ENCODE peak calls at places on chromosomes 5 and 9, in six cellular contexts. A, C, X, D, N and J are unnamed samples.

GRCh38 chr5:24053731-24054130 is 546.3 kb downstream of the PRDM9 start:
- DNase-seq in X (no peak), N (no peak), A (no peak), D (no peak), C (no peak), J (no peak)

GRCh38 chr9:77883846-77884771 is 147.5 kb downstream of the GNAQ start:
- DNase-seq in A (peak), N (no peak), C (no peak), X (no peak), D (no peak), J (no peak)

GRCh38 chr5:11000517-11001353 is 239.7 kb upstream of the DAP start:
- DNase-seq in X (no peak), N (no peak), A (no peak), C (no peak), D (no peak), J (no peak)

GRCh38 chr9:79028101-79028500 is 543.7 kb upstream of the TLE4 start:
- DNase-seq in C (no peak), N (no peak), D (no peak), A (peak), X (no peak), J (no peak)

GRCh38 chr5:107522456-107522855 is 148.3 kb downstream of the EFNA5 start:
- DNase-seq in N (no peak), A (no peak), C (no peak), X (no peak), D (no peak), J (no peak)

GRCh38 chr5:67265951-67266350 is 69.4 kb upstream of the CD180 start:
- DNase-seq in X (no peak), C (no peak), N (no peak), A (peak), D (no peak), J (no peak)

GRCh38 chr5:124658867-124659557 is 87.4 kb downstream of the ZNF608 start:
- DNase-seq in N (no peak), C (no peak), X (no peak), D (no peak), A (no peak), J (no peak)

GRCh38 chr9:32966036-32966435 is 35.4 kb downstream of the APTX start:
- DNase-seq in D (no peak), N (no peak), C (no peak), X (no peak), A (no peak), J (no peak)

GRCh38 chr5:167820266-167820988 is 471.0 kb upstream of the WWC1 start:
- DNase-seq in A (no peak), C (no peak), X (no peak), N (no peak), D (no peak), J (no peak)

GRCh38 chr9:128390813-128391711 is 19.9 kb downstream of the URM1 start:
- DNase-seq in C (no peak), N (no peak), D (no peak), X (no peak), A (no peak), J (no peak)

GRCh38 chr9:125987420-125987819 is 240.2 kb downstream of the PBX3 start:
- DNase-seq in N (no peak), C (no peak), A (no peak), X (no peak), D (no peak), J (no peak)

GRCh38 chr5:147968855-147969254 is 62.5 kb upstream of the C5orf46 start:
- DNase-seq in X (no peak), C (no peak), D (no peak), N (no peak), A (peak), J (no peak)

GRCh38 chr5:146345578-146346366 is 7.1 kb downstream of the POU4F3 start:
- DNase-seq in A (no peak), D (no peak), C (no peak), N (no peak), X (no peak), J (no peak)

GRCh38 chr9:19379283-19379682 is 753 bp downstream of the RPS6 start:
- DNase-seq in D (no peak), C (no peak), A (no peak), X (no peak), N (peak), J (no peak)

GRCh38 chr9:133791735-133792649 is 53.8 kb upstream of the SARDH start:
- DNase-seq in D (no peak), A (no peak), N (no peak), C (no peak), X (no peak), J (no peak)

GRCh38 chr5:135203593-135204036 is 169.6 kb upstream of the PITX1 start:
- DNase-seq in C (no peak), D (no peak), X (peak), A (no peak), N (no peak), J (no peak)

GRCh38 chr9:35954942-35955546 is 2.9 kb downstream of the OR2S2 start:
- DNase-seq in C (peak), N (peak), A (peak), D (peak), X (peak), J (peak)

GRCh38 chr5:180143656-180144364 is 65.2 kb downstream of the RASGEF1C start:
- DNase-seq in X (no peak), D (no peak), N (no peak), A (no peak), C (no peak), J (no peak)

GRCh38 chr5:773517-774264 is 10.8 kb downstream of the ZDHHC11B start:
- DNase-seq in N (no peak), C (no peak), X (no peak), D (peak), A (no peak), J (peak)

GRCh38 chr9:76516350-76516749 is 57.4 kb downstream of the GCNT1 start:
- DNase-seq in C (no peak), D (no peak), N (peak), A (peak), X (no peak), J (peak)

GRCh38 chr9:134458111-134458845 is 132.0 kb downstream of the RXRA start:
- DNase-seq in A (peak), D (no peak), X (no peak), C (no peak), N (no peak), J (no peak)

GRCh38 chr5:78545406-78545805 is 103.2 kb downstream of the LHFPL2 start:
- DNase-seq in D (no peak), X (no peak), N (no peak), C (no peak), A (no peak), J (no peak)

GRCh38 chr9:21412109-21412508 is 3.2 kb downstream of the IFNA8 start:
- DNase-seq in C (no peak), X (no peak), D (no peak), N (no peak), A (no peak), J (no peak)

GRCh38 chr9:130263601-130264413 is 1.8 kb upstream of the HMCN2 start:
- DNase-seq in N (no peak), D (no peak), C (no peak), A (no peak), X (no peak), J (no peak)

GRCh38 chr9:91948423-91949292 is 1.4 kb downstream of the ROR2 start:
- DNase-seq in C (peak), N (peak), D (peak), X (peak), A (peak), J (peak)

GRCh38 chr9:129253820-129254381 is 75.8 kb upstream of the IER5L start:
- DNase-seq in N (peak), X (no peak), D (no peak), A (no peak), C (peak), J (peak)

GRCh38 chr9:115146581-115147021 is 28.6 kb upstream of the TNC start:
- DNase-seq in X (no peak), N (no peak), A (peak), D (no peak), C (no peak), J (no peak)

GRCh38 chr5:55407059-55407684 is 99.4 kb downstream of the MTREX start:
- DNase-seq in N (peak), X (peak), D (no peak), C (no peak), A (peak), J (peak)

GRCh38 chr5:143133721-143134120 is 269.8 kb downstream of the NR3C1 start:
- DNase-seq in X (no peak), A (no peak), C (no peak), N (no peak), D (no peak), J (no peak)

GRCh38 chr9:126471084-126471611 is 142.6 kb upstream of the LMX1B start:
- DNase-seq in N (no peak), D (peak), X (peak), A (peak), C (peak), J (peak)

GRCh38 chr9:90855208-90856000 is 53.8 kb downstream of the SYK start:
- DNase-seq in C (no peak), D (no peak), A (no peak), X (no peak), N (no peak), J (no peak)

GRCh38 chr9:134616341-134616740 is 25.3 kb upstream of the COL5A1 start:
- DNase-seq in A (no peak), X (no peak), D (no peak), N (no peak), C (no peak), J (no peak)

GRCh38 chr9:91712811-91713210 is 237.2 kb downstream of the ROR2 start:
- DNase-seq in A (no peak), X (no peak), C (no peak), N (no peak), D (no peak), J (no peak)

GRCh38 chr5:115810776-115811175 is 5.7 kb downstream of the CDO1 start:
- DNase-seq in C (no peak), D (no peak), A (peak), X (no peak), N (no peak), J (no peak)

GRCh38 chr5:140713562-140714094 is 13.4 kb downstream of the ZMAT2 start:
- DNase-seq in A (no peak), N (no peak), D (no peak), X (no peak), C (no peak), J (no peak)

DNA sequence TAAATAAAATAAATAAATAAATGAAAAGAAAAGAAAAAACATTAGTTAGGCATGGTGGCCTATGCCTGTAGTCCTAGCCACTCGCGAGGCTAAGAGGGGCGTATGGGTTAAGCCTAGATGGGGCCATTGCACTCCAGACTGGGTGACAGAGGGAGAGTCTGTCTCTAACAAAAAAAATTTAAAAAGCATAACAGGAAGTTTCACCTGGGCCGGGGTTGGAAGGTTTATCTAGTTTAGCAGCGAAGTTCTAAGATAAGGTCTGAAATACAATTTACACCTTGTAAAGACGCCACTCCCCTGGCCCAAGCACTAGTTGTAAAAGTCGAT is 18.0 kb downstream of the ZMAT2 start:
- DNase-seq in D (no peak), X (no peak), C (no peak), N (no peak), A (no peak), J (no peak)
- H3K4me3 ChIP-seq in D (no peak), X (no peak), C (no peak), N (no peak), A (no peak), J (no peak)

DNA sequence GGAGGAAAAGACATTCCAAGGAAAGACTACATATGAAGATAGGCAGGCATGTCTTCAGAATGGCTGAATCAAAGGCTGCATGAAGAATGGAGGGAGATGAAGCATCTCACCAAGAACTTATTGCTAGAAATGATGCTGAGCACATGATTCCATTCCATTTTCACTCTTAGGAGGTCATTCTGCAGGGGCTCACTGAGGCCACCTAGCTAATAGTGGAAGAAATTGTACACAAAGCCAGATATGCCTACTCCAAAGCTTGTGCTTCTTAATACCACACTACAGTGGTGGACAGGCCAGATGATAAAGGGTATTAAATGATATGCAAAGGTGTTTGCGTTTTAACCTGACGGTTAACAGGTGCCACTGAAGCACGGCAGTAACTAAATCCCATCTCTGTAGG is 14.7 kb downstream of the NDUFA8 start:
- DNase-seq in X (peak), N (no peak), A (peak), D (no peak), C (no peak), J (no peak)
- TF ChIP-seq CTCF in X (peak), N (peak), A (no peak), D (no peak), C (no peak), J (no peak)

GRCh38 chr9:2833096-2833495 is 10.8 kb downstream of the PUM3 start:
- DNase-seq in X (no peak), D (no peak), N (no peak), A (no peak), C (no peak), J (no peak)

GRCh38 chr9:2838984-2839367 is 4.9 kb downstream of the PUM3 start:
- DNase-seq in C (no peak), N (no peak), A (peak), X (no peak), D (no peak), J (no peak)

GRCh38 chr9:2838356-2838983 is 5.4 kb downstream of the PUM3 start:
- DNase-seq in X (no peak), N (no peak), A (peak), C (no peak), D (no peak), J (no peak)

GRCh38 chr9:2837915-2838314 is 6.0 kb downstream of the PUM3 start:
- DNase-seq in A (peak), N (no peak), X (no peak), D (no peak), C (no peak), J (no peak)
- H3K4me3 ChIP-seq in A (peak), N (no peak), X (no peak), D (no peak), C (peak), J (no peak)

GRCh38 chr9:113616716-113617496 is 153.4 kb downstream of the RGS3 start:
- DNase-seq in C (no peak), D (no peak), X (no peak), A (no peak), N (no peak), J (no peak)

GRCh38 chr9:113614843-113615648 is 151.5 kb downstream of the RGS3 start:
- DNase-seq in D (no peak), X (no peak), C (peak), A (peak), N (no peak), J (peak)

GRCh38 chr9:113613815-113614413 is 150.4 kb downstream of the RGS3 start:
- DNase-seq in C (no peak), X (no peak), A (no peak), D (no peak), N (no peak), J (no peak)

GRCh38 chr9:113617550-113617949 is 154.0 kb downstream of the RGS3 start:
- DNase-seq in X (no peak), D (no peak), A (no peak), C (no peak), N (no peak), J (no peak)

GRCh38 chr9:113616116-113616515 is 152.6 kb downstream of the RGS3 start:
- DNase-seq in X (no peak), D (no peak), N (no peak), C (no peak), A (no peak), J (no peak)
- TF ChIP-seq CTCF in X (no peak), D (no peak), N (no peak), C (no peak), A (no peak), J (no peak)

DNA sequence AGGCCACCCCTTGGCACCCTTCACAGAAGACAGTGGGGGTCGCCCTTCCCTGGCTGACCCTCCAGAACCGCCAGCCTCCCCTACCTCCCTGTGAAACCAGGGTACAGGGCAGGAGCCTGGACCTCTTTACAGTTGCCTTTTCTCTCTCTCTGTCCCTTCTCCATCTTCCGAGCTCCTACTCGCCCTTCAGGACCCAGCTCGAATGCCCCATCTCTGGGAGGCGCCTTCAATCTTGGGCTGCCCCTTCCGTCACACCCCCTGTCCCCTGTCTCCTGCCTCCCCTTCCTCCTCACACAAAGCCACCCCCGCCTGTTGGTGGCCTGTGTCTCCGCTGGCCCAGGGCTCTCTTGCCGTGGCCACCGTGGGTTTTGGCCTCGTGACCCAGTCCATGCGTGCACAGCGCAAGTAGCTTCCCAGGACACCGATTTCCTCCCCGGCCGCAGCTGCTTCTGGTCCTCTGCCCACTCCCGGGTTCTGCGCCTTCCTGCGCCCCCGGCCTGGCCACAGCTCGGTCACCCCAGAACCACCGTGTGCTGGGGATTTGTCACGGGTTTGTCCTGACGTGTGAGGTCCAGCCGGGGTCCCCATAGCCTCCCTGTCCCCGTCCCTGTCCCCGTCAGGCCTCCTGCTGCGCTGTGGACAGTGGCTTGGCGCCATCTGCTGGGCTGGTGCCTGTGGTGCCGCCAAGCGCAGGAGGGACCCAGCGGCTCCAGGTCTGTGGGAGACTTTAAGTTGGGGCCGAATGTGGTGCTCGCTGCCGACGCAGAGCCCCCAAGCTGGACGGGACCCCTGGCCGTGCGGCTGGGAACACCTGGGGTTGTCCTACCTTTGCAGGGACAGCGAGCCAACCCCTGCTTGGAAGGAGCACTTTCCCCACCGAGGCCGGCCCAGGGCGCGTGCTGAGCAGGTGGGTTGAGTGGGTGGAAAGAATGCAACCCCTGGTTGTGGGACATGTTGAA is 4.0 kb upstream of the TMEM250 start:
- DNase-seq in A (peak), D (peak), N (peak), C (peak), X (peak), J (peak)
- H3K4me3 ChIP-seq in A (no peak), D (no peak), N (no peak), C (no peak), X (no peak), J (no peak)

GRCh38 chr9:118223111-118223510 is 518.9 kb downstream of the TLR4 start:
- DNase-seq in C (no peak), A (no peak), N (no peak), D (no peak), X (no peak), J (no peak)

GRCh38 chr9:118222375-118222774 is 518.2 kb downstream of the TLR4 start:
- DNase-seq in D (no peak), A (no peak), N (peak), C (no peak), X (no peak), J (no peak)
- TF ChIP-seq CTCF in D (no peak), A (no peak), N (no peak), C (no peak), X (no peak), J (no peak)

GRCh38 chr9:712643-713042 is 128.9 kb upstream of the DMRT1 start:
- DNase-seq in X (no peak), N (no peak), D (no peak), A (no peak), C (no peak), J (no peak)

GRCh38 chr9:713046-713445 is 128.5 kb upstream of the DMRT1 start:
- DNase-seq in C (no peak), A (no peak), N (no peak), D (no peak), X (no peak), J (no peak)

GRCh38 chr9:715743-716400 is 125.6 kb upstream of the DMRT1 start:
- DNase-seq in C (no peak), A (peak), D (no peak), X (no peak), N (no peak), J (no peak)

GRCh38 chr9:715310-715709 is 126.2 kb upstream of the DMRT1 start:
- DNase-seq in D (no peak), X (no peak), N (no peak), A (peak), C (no peak), J (no peak)

DNA sequence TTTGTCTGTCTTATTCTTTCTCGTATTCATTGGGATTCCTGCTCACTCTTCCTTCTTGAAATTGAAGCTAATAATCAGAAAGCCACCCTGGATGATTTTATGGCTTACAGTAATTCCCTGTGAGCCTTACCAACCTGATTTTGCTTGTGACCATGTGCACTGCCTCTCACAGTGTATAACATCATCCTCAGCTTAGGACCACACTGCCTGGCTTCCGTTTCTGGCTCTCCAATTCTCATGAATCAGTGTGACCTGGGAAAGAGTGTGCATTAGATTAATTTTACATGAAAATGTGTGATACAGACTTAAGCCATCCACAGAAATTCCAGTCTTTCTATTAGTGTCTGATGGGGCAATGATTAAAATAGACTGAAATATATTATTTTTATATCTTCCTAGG is 126.8 kb upstream of the DMRT1 start:
- DNase-seq in X (no peak), D (no peak), N (no peak), A (no peak), C (no peak), J (no peak)
- H3K4me3 ChIP-seq in X (no peak), D (no peak), N (no peak), A (no peak), C (no peak), J (no peak)